ENCODE peak calls at places on chromosomes 13 and 19, in nine cellular contexts. U is spleen, E is heart left ventricle, G is A549, T is IMR-90, O is testis, Z is prostate gland, L is Peyer's patch, X is adrenal gland. Q is an unnamed sample.

GRCh38 chr13:44140146-44140545 is 233.5 kb upstream of the SERP2 start:
- DNase-seq in U (no peak), E (no peak), G (no peak), T (no peak), O (no peak), Z (peak), L (peak), X (no peak), Q (no peak)

GRCh38 chr19:18501832-18502231 is 20.0 kb downstream of the ELL start:
- DNase-seq in U (peak), E (peak), G (no peak), T (no peak), O (peak), Z (no peak), L (no peak), X (peak), Q (no peak)

GRCh38 chr13:103142091-103142594 is 75.9 kb upstream of the SLC10A2 start:
- DNase-seq in U (no peak), E (no peak), G (no peak), T (no peak), O (no peak), Z (no peak), L (peak), X (no peak), Q (no peak)

GRCh38 chr13:75180805-75181455 is 301.0 kb downstream of the TBC1D4 start:
- DNase-seq in U (no peak), E (no peak), G (peak), T (peak), O (no peak), Z (no peak), L (no peak), X (no peak), Q (no peak)

GRCh38 chr13:99417151-99417820 is 84.0 kb upstream of the TM9SF2 start:
- DNase-seq in U (no peak), E (no peak), G (no peak), T (no peak), O (peak), Z (no peak), L (peak), X (peak), Q (no peak)

GRCh38 chr19:2461751-2462634 is 5.2 kb upstream of the LMNB2 start:
- DNase-seq in U (peak), E (peak), G (peak), T (peak), O (peak), Z (no peak), L (peak), X (peak), Q (peak)

GRCh38 chr13:112968380-112968909 is 569 bp upstream of the MCF2L start:
- DNase-seq in U (peak), E (no peak), G (no peak), T (no peak), O (peak), Z (peak), L (peak), X (no peak), Q (no peak)

GRCh38 chr19:33805840-33806433 is 9.3 kb downstream of the KCTD15 start:
- DNase-seq in U (no peak), E (no peak), G (no peak), T (no peak), O (no peak), Z (no peak), L (no peak), X (no peak), Q (no peak)

GRCh38 chr19:14440049-14440448 is 6.9 kb downstream of the PKN1 start:
- DNase-seq in U (peak), E (peak), G (no peak), T (no peak), O (peak), Z (no peak), L (peak), X (peak), Q (no peak)

GRCh38 chr13:37058801-37059135 is 720 bp downstream of the SUPT20H start:
- DNase-seq in U (no peak), E (no peak), G (no peak), T (no peak), O (peak), Z (no peak), L (no peak), X (peak), Q (no peak)

GRCh38 chr19:45497791-45498190 is 452 bp upstream of the PPM1N start:
- DNase-seq in U (peak), E (no peak), G (no peak), T (no peak), O (no peak), Z (no peak), L (no peak), X (no peak), Q (no peak)

GRCh38 chr19:35559781-35560180 is 3.7 kb downstream of the ATP4A start:
- DNase-seq in U (peak), E (no peak), G (no peak), T (no peak), O (no peak), Z (no peak), L (no peak), X (no peak), Q (no peak)

GRCh38 chr13:27339299-27339698 is 68.7 kb downstream of the RASL11A start:
- DNase-seq in U (no peak), E (no peak), G (peak), T (peak), O (peak), Z (no peak), L (peak), X (peak), Q (no peak)

GRCh38 chr13:52786747-52787146 is 47.1 kb upstream of the CNMD start:
- DNase-seq in U (no peak), E (no peak), G (no peak), T (no peak), O (no peak), Z (no peak), L (no peak), X (no peak), Q (no peak)

DNA sequence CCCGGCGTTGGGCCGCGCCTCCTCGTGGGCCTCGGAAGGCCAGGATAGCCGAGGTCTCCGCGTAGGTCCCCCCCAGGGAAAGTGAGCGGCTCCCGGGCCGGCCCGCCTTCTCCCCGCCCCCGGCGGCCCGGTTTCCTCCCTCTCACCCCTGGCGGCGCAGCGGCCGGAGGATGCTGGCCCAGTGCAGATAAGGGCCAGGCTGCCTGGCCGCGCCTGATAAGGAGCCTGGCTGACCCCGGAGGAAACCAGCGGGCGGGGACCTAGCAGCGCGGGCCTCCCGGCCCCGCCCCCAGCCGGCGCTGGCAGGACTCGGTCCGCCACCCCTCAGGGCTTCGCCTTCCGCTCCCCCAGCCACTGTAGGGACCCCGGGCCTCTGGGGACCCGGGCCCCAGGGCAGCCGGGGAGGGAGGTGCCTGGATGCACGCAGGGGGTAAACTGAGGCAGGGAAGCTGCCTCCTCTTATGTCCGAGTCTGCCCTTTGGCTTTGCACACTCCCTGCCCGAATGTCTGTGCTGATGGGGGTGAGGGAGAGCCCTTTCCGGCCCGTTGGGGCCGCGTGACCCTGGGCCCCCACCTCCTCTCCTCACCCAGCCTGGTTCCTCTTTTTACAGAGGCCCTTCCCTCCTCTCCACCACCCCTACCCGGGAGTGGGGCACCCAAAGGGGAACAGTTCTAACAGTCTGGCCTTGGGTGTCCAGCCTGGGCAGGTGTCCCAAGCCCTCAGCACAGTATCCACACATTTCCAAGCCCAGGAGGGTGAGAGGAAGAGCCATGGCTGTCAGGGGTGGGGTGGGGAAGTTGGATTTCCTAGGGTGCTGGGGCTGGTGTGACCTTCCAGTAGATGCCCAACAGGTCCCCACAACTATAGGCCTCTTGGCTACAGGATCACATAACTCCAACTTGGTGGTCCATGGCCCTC is at the start of gene LYL1:
- DNase-seq in U (peak), E (peak), G (peak), T (no peak), O (peak), Z (no peak), L (peak), X (peak), Q (no peak)
- TF ChIP-seq POLR2A in U (peak), E (peak), G (no peak), T (no peak), O (no peak), Z (no peak), L (no peak), X (no peak), Q (no peak)

GRCh38 chr13:29849731-29850212 is 645 bp downstream of the UBL3 start:
- DNase-seq in U (peak), E (peak), G (peak), T (peak), O (peak), Z (peak), L (peak), X (peak), Q (no peak)

GRCh38 chr13:29847501-29847983 is 2.9 kb downstream of the UBL3 start:
- DNase-seq in U (no peak), E (no peak), G (peak), T (peak), O (peak), Z (peak), L (peak), X (peak), Q (no peak)

GRCh38 chr13:29846475-29847256 is 3.8 kb downstream of the UBL3 start:
- DNase-seq in U (no peak), E (no peak), G (no peak), T (no peak), O (no peak), Z (no peak), L (no peak), X (no peak), Q (no peak)

GRCh38 chr13:29850213-29850898 is at the start of gene UBL3:
- DNase-seq in U (peak), E (peak), G (peak), T (peak), O (peak), Z (peak), L (peak), X (peak), Q (peak)

GRCh38 chr13:29849071-29849541 is 1.3 kb downstream of the UBL3 start:
- DNase-seq in U (peak), E (peak), G (peak), T (peak), O (peak), Z (peak), L (peak), X (peak), Q (no peak)
- TF ChIP-seq POLR2A in U (no peak), E (no peak), G (no peak), T (no peak), O (no peak), Z (peak), L (no peak), X (no peak), Q (no peak)

GRCh38 chr19:39518458-39518857 is 3.5 kb downstream of the SELENOV start:
- DNase-seq in U (peak), E (no peak), G (no peak), T (no peak), O (no peak), Z (no peak), L (no peak), X (no peak), Q (no peak)
- TF ChIP-seq POLR2A in U (no peak), E (no peak), G (no peak), T (no peak), O (no peak), Z (no peak), L (no peak), X (no peak), Q (no peak)

DNA sequence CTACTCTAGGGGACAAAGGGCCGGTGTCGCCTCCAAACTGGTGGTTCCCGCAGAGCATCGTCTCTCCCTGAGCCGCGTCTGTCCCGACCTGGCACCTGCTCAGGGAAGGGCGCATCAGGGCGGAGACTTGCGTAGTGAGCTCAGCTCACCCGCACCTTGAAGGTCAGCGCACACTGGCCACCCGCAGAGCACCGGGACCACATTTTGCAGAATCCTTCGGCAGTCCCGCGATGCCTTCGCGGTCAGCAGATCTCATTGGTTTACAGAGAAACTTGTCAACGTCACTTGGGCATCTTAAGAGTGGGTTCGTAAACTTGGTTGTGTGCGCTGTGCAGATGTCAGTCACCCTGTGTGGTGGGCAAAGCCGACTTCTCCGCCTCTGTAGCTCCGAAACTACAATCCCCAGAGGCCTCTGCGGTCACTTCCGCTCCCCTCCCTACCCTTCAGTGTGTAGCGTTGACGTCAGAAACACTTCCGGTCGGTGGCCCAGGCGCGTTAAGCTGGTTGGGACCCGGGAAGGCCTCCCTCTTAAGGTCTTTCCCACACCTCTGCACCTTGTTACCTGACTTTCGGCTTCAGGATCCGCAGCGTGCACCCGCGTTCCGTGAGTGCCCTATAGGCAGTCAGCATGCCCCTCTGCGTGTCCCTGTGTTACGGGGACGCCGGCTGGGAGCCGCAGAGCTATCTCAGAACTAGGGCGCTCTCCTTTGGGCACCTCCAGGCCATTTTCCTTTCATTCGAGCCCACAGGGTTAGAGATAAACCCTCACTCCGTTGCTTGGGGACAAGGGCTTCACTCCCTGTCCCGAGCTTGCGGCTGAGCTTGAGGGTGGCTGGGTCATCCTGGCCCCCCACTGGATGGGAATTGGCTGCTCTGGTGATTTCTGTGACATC is 36.5 kb upstream of the ZNF527 start:
- DNase-seq in U (peak), E (peak), G (no peak), T (peak), O (peak), Z (peak), L (peak), X (peak), Q (peak)
- TF ChIP-seq POLR2A in U (no peak), E (peak), G (no peak), T (peak), O (no peak), Z (peak), L (peak), X (peak), Q (peak)

DNA sequence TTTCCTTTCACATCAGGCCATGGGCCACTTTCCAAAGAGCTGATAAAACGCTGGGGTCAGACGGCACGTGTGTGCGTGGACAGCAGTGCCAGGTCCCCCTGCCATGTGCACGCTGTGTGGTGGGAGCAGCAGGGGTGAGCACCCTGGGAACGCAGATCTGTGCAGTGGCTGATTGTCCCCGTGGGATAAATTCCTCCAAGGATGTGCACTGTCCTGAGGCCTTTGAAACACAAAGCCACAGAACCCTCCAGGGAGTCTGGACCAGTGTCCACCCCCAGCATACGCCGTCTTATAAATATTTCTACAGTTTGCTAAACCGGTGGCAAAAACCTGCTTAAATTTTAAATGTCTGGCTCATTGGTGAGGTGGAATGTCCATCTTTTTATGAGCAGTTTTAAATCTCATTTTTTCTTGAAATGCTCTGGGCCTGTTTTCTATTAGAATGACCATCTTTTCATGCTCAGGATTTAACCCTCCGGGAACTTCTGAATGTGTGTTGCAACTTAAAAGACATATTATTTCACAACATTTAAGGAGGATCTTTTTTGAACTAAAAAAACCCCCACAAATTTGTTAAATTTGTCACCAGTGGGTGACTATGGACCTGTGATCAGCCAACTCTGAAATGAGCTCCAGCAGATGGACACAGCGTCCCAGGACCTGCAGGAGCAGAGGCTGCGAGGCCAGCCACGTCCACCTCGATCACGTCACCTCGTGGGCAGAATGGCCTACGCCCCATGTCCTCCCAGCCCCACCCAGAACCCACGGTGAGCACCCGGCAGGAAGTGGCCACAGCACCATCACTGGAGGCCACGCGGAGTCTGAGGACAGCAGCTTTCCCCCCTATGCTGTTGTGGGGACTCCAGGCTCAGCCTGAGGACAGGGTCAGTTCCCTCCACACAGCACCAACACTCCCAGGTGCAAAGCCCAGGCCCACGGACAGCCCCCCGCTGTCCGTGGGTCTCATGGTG is 68.6 kb downstream of the RASA3 start:
- DNase-seq in U (peak), E (no peak), G (peak), T (peak), O (no peak), Z (no peak), L (peak), X (peak), Q (peak)
- TF ChIP-seq POLR2A in U (no peak), E (no peak), G (peak), T (peak), O (no peak), Z (no peak), L (no peak), X (no peak), Q (peak)

GRCh38 chr19:1266116-1266817 is 2.9 kb upstream of the CIRBP start:
- DNase-seq in U (peak), E (peak), G (peak), T (peak), O (peak), Z (peak), L (peak), X (peak), Q (peak)
- TF ChIP-seq POLR2A in U (no peak), E (no peak), G (no peak), T (peak), O (no peak), Z (no peak), L (peak), X (no peak), Q (peak)

GRCh38 chr19:48203794-48204628 is 33.5 kb downstream of the ZSWIM9 start:
- DNase-seq in U (peak), E (peak), G (peak), T (peak), O (peak), Z (peak), L (peak), X (peak), Q (peak)
- TF ChIP-seq POLR2A in U (no peak), E (peak), G (peak), T (peak), O (peak), Z (peak), L (no peak), X (no peak), Q (peak)

DNA sequence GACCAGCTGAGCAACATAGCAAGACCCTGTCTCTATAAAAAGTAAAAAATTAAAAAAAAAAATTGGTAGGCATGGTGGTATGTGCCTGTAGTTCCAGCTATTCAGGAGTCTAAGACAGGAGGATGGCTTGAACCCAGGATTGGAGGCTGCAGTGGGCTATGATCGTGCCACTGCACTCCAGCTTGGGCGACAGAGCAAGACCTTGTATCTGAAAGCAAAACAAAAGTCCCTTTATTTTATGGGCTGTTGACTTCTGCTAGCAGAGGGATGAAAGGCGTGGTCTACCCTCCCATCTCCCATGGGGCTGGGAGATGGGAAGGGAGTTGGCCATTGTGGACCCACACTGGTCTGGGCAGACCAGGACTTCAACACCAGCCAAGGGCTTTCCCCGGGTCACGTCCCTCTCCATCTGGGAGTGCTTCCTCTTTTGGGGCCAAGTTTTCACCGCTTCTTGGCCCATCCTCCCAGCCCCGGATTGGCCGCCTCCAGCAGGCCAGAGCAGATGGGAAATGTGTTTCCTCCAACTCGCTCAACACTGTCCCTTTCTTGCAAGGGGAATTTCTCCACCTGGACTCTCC is 2.2 kb upstream of the TNFSF9 start:
- DNase-seq in U (peak), E (peak), G (peak), T (no peak), O (peak), Z (no peak), L (peak), X (peak), Q (no peak)
- TF ChIP-seq POLR2A in U (no peak), E (no peak), G (no peak), T (no peak), O (no peak), Z (no peak), L (no peak), X (no peak), Q (no peak)

GRCh38 chr19:13060964-13061927 is 41.4 kb downstream of the LYL1 start:
- DNase-seq in U (peak), E (peak), G (peak), T (peak), O (peak), Z (peak), L (peak), X (peak), Q (peak)
- TF ChIP-seq POLR2A in U (no peak), E (no peak), G (no peak), T (no peak), O (no peak), Z (no peak), L (no peak), X (peak), Q (no peak)

DNA sequence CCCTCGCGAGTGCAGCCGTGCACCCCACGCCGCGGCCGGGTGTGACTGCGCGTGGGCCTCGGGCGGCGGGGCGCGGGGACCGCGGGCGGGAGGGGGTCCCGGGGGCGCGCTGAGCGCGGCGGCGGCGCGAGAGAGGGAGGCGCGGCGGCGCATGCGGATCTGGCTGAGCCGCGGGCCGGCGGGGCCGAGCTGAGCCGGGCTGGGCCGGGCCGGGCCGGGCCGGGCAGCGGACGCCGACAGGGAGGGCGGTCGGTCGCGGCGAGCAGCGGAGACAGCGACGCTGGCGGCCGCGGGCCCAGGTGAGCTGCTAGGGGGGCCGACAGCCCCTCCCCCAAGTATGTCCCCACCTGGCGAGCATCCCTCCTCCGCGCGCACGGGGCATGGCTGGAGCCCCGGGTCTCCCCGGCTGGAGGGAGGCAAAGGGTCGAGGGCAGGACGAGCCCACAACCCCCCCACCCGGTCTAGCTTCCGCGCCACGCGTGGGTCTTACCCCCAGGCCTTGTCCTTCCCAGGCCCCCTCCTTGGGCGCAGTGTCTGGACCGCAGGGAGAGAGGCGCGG is 285 bp downstream of the SPTBN4 start:
- DNase-seq in U (peak), E (no peak), G (no peak), T (no peak), O (no peak), Z (no peak), L (no peak), X (peak), Q (no peak)
- TF ChIP-seq POLR2A in U (no peak), E (no peak), G (no peak), T (no peak), O (no peak), Z (no peak), L (no peak), X (no peak), Q (no peak)